ENCODE peak calls at places on chromosome 5, in eight cellular contexts. P, R, D, M, Q, V, E and G are unnamed samples.

GRCh38 chr5:101935086-101935485 is 361.0 kb downstream of the SLCO4C1 start:
- DNase-seq in P (no peak), R (no peak), D (no peak), M (no peak), Q (no peak), V (no peak), E (no peak), G (no peak)

GRCh38 chr5:118705931-118706330 is 282.4 kb downstream of the DTWD2 start:
- DNase-seq in P (no peak), R (no peak), D (no peak), M (no peak), Q (no peak), V (no peak), E (no peak), G (no peak)

GRCh38 chr5:119274767-119275130 is 81.1 kb upstream of the TNFAIP8 start:
- DNase-seq in P (no peak), R (no peak), D (peak), M (no peak), Q (no peak), V (no peak), E (no peak), G (peak)

GRCh38 chr5:172622091-172623046 is 18.7 kb upstream of the NEURL1B start:
- DNase-seq in P (peak), R (no peak), D (no peak), M (no peak), Q (no peak), V (no peak), E (no peak), G (no peak)

GRCh38 chr5:139148306-139148705 is 49.9 kb downstream of the SIL1 start:
- DNase-seq in P (no peak), R (no peak), D (no peak), M (no peak), Q (no peak), V (no peak), E (no peak), G (no peak)

GRCh38 chr5:124596595-124597388 is 149.6 kb downstream of the ZNF608 start:
- DNase-seq in P (no peak), R (no peak), D (peak), M (no peak), Q (no peak), V (no peak), E (no peak), G (peak)

GRCh38 chr5:64811050-64811640 is 42.4 kb downstream of the CWC27 start:
- DNase-seq in P (no peak), R (no peak), D (peak), M (no peak), Q (no peak), V (no peak), E (no peak), G (peak)

GRCh38 chr5:152560508-152561137 is 155.5 kb upstream of the NMUR2 start:
- DNase-seq in P (peak), R (peak), D (peak), M (no peak), Q (peak), V (no peak), E (no peak), G (peak)

GRCh38 chr5:58114324-58114723 is 345.6 kb downstream of the PLK2 start:
- DNase-seq in P (no peak), R (no peak), D (peak), M (no peak), Q (no peak), V (no peak), E (no peak), G (no peak)

GRCh38 chr5:144236479-144236878 is 65.8 kb downstream of the KCTD16 start:
- DNase-seq in P (no peak), R (no peak), D (no peak), M (no peak), Q (no peak), V (no peak), E (no peak), G (no peak)

GRCh38 chr5:161286066-161286655 is 260.4 kb downstream of the GABRB2 start:
- DNase-seq in P (no peak), R (no peak), D (no peak), M (no peak), Q (no peak), V (no peak), E (no peak), G (no peak)

GRCh38 chr5:172564187-172564586 is 76.9 kb upstream of the NEURL1B start:
- DNase-seq in P (no peak), R (peak), D (no peak), M (no peak), Q (no peak), V (no peak), E (no peak), G (no peak)

GRCh38 chr5:52801329-52801728 is 13.6 kb downstream of the ITGA1 start:
- DNase-seq in P (no peak), R (no peak), D (peak), M (no peak), Q (no peak), V (no peak), E (no peak), G (no peak)

GRCh38 chr5:10875201-10875768 is 114.3 kb upstream of the DAP start:
- DNase-seq in P (no peak), R (no peak), D (no peak), M (no peak), Q (no peak), V (no peak), E (no peak), G (peak)

GRCh38 chr5:43304520-43304919 is 8.7 kb downstream of the HMGCS1 start:
- DNase-seq in P (no peak), R (no peak), D (no peak), M (no peak), Q (no peak), V (no peak), E (no peak), G (no peak)

GRCh38 chr5:42993516-42994284 is 46.4 kb downstream of the ANXA2R start:
- DNase-seq in P (no peak), R (no peak), D (no peak), M (no peak), Q (peak), V (no peak), E (peak), G (peak)

GRCh38 chr5:129241755-129242154 is 147.2 kb downstream of the ISOC1 start:
- DNase-seq in P (no peak), R (no peak), D (no peak), M (no peak), Q (no peak), V (no peak), E (no peak), G (no peak)

GRCh38 chr5:158050401-158050800 is 191.5 kb upstream of the CLINT1 start:
- DNase-seq in P (no peak), R (no peak), D (peak), M (no peak), Q (no peak), V (no peak), E (no peak), G (no peak)

GRCh38 chr5:141910271-141910673 is 13.4 kb upstream of the DELE1 start:
- DNase-seq in P (no peak), R (no peak), D (no peak), M (no peak), Q (no peak), V (no peak), E (no peak), G (no peak)

GRCh38 chr5:10935536-10935935 is 174.5 kb upstream of the DAP start:
- DNase-seq in P (no peak), R (no peak), D (no peak), M (no peak), Q (no peak), V (no peak), E (no peak), G (no peak)

GRCh38 chr5:19927919-19928318 is 60.1 kb downstream of the CDH18 start:
- DNase-seq in P (no peak), R (peak), D (no peak), M (no peak), Q (no peak), V (no peak), E (no peak), G (no peak)

GRCh38 chr5:148776261-148776660 is 50.1 kb upstream of the ADRB2 start:
- DNase-seq in P (no peak), R (no peak), D (no peak), M (no peak), Q (no peak), V (no peak), E (no peak), G (no peak)

GRCh38 chr5:74409166-74409706 is 231.3 kb downstream of the ENC1 start:
- DNase-seq in P (no peak), R (peak), D (no peak), M (no peak), Q (no peak), V (no peak), E (no peak), G (no peak)

GRCh38 chr5:110458313-110458712 is 268.2 kb downstream of the TMEM232 start:
- DNase-seq in P (no peak), R (no peak), D (no peak), M (no peak), Q (no peak), V (no peak), E (no peak), G (no peak)

GRCh38 chr5:122310886-122311285 is 1.2 kb upstream of the SNCAIP start:
- DNase-seq in P (no peak), R (no peak), D (no peak), M (no peak), Q (no peak), V (no peak), E (no peak), G (no peak)

GRCh38 chr5:168076561-168076991 is 214.9 kb upstream of the WWC1 start:
- DNase-seq in P (no peak), R (no peak), D (no peak), M (no peak), Q (peak), V (no peak), E (no peak), G (peak)

GRCh38 chr5:78269088-78269703 is 25.3 kb downstream of the AP3B1 start:
- DNase-seq in P (no peak), R (no peak), D (peak), M (no peak), Q (no peak), V (no peak), E (no peak), G (no peak)

GRCh38 chr5:137113939-137114338 is 385.2 kb downstream of the SPOCK1 start:
- DNase-seq in P (no peak), R (no peak), D (no peak), M (no peak), Q (no peak), V (no peak), E (no peak), G (no peak)